ENCODE peak calls at places on chromosome 6, in eight cellular contexts. K is WTC11, M is SK-N-SH, S is K562, C is NB4, Y is HepG2, E is HCT116, V is endothelial cell of umbilical vein. Q is an unnamed sample.

GRCh38 chr6:155432293-155432692 is 23.3 kb downstream of the NOX3 start:
- DNase-seq in M (no peak), E (no peak), Y (no peak), K (no peak), V (no peak), S (no peak), C (no peak), Q (no peak)

GRCh38 chr6:153537422-153537821 is 406.3 kb upstream of the RGS17 start:
- DNase-seq in C (no peak), Y (no peak), K (no peak), S (no peak), M (no peak), E (no peak), V (no peak), Q (no peak)

GRCh38 chr6:66328181-66328580 is 621.2 kb upstream of the EYS start:
- DNase-seq in Y (no peak), V (no peak), C (no peak), S (no peak), K (no peak), M (no peak), E (no peak), Q (no peak)

GRCh38 chr6:125798734-125799510 is 8.2 kb downstream of the NCOA7 start:
- DNase-seq in M (no peak), V (no peak), C (peak; percentile 74), E (no peak), Y (no peak), K (no peak), S (no peak), Q (no peak)

GRCh38 chr6:147132889-147133288 is 71.3 kb upstream of the STXBP5 start:
- DNase-seq in K (no peak), C (no peak), S (no peak), M (no peak), Y (no peak), E (no peak), V (no peak), Q (no peak)

GRCh38 chr6:7136859-7137334 is 29.1 kb downstream of the RREB1 start:
- DNase-seq in V (no peak), Y (no peak), S (peak; percentile 41), C (peak; percentile 57), E (no peak), K (no peak), M (no peak), Q (no peak)

GRCh38 chr6:89970609-89971337 is 76.5 kb downstream of the GJA10 start:
- DNase-seq in E (peak; percentile 16), V (peak; percentile 58), Y (peak; percentile 37), S (peak; percentile 53), K (peak; percentile 24), C (peak; percentile 59), M (peak; percentile 67), Q (peak; percentile 33)

GRCh38 chr6:11621119-11621518 is 83.6 kb downstream of the TMEM170B start:
- DNase-seq in S (no peak), Y (no peak), E (no peak), K (no peak), C (no peak), V (no peak), M (no peak), Q (no peak)

GRCh38 chr6:107692351-107692750 is 131.8 kb downstream of the SCML4 start:
- DNase-seq in M (no peak), V (no peak), C (no peak), E (no peak), S (no peak), K (no peak), Y (no peak), Q (no peak)

GRCh38 chr6:66675906-66676305 is 968.9 kb upstream of the EYS start:
- DNase-seq in E (no peak), Y (no peak), V (no peak), S (no peak), M (no peak), K (no peak), C (no peak), Q (no peak)

GRCh38 chr6:139577124-139577800 is 202.8 kb upstream of the CITED2 start:
- DNase-seq in Y (no peak), S (no peak), K (no peak), V (no peak), M (no peak), E (no peak), C (no peak), Q (no peak)

GRCh38 chr6:15303162-15303919 is 57.5 kb downstream of the JARID2 start:
- DNase-seq in Y (no peak), C (no peak), S (peak; percentile 44), M (no peak), E (no peak), K (no peak), V (no peak), Q (no peak)

GRCh38 chr6:95325858-95326257 is 251.5 kb upstream of the MANEA start:
- DNase-seq in K (no peak), V (no peak), S (no peak), C (no peak), Y (no peak), M (no peak), E (no peak), Q (no peak)

GRCh38 chr6:153183925-153184324 is 52.8 kb upstream of the RGS17 start:
- DNase-seq in E (no peak), V (no peak), C (no peak), M (no peak), Y (no peak), K (no peak), S (no peak), Q (no peak)

GRCh38 chr6:77463308-77463880 is at the start of gene HTR1B:
- DNase-seq in V (peak; percentile 58), C (no peak), S (no peak), M (no peak), Y (no peak), E (no peak), K (peak; percentile 42), Q (peak; percentile 44)

GRCh38 chr6:107488875-107489635 is 862 bp upstream of the SOBP start:
- DNase-seq in K (peak; percentile 78), C (peak; percentile 63), V (peak; percentile 42), M (peak; percentile 82), Y (peak; percentile 44), E (no peak), S (peak; percentile 25), Q (peak; percentile 49)

GRCh38 chr6:136783495-136784270 is 8.6 kb downstream of the MAP3K5 start:
- DNase-seq in S (peak; percentile 38), K (no peak), E (no peak), V (no peak), Y (no peak), C (peak; percentile 97), M (no peak), Q (no peak)

GRCh38 chr6:4781426-4781825 is 5.2 kb downstream of the CDYL start:
- DNase-seq in K (no peak), Y (no peak), M (no peak), C (no peak), S (no peak), E (no peak), V (no peak), Q (no peak)

DNA sequence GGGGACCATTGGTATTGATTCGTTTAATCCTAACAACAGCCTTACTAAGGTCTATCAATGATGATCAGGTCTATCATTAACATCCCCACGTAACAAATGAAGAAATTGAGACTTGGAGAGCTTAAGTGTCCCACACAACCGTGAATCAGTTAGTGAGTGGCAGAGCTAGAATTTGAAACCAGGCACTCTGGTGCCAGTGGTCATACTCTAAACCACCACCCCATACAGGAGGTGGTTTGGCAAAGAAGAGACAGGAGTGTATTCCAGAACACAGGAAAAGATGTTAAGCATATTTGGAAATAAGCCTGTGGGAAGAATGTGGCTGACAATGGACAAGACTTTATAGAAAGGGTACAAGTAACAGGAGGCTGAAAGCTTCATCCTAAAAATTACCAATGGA is 35.7 kb upstream of the MARCKS start:
- DNase-seq in E (no peak), K (no peak), M (no peak), V (no peak), S (no peak), Y (no peak), C (no peak), Q (no peak)
- TF ChIP-seq MAX in E (no peak), K (no peak), M (no peak), V (no peak), S (no peak), Y (no peak), C (no peak), Q (no peak)

DNA sequence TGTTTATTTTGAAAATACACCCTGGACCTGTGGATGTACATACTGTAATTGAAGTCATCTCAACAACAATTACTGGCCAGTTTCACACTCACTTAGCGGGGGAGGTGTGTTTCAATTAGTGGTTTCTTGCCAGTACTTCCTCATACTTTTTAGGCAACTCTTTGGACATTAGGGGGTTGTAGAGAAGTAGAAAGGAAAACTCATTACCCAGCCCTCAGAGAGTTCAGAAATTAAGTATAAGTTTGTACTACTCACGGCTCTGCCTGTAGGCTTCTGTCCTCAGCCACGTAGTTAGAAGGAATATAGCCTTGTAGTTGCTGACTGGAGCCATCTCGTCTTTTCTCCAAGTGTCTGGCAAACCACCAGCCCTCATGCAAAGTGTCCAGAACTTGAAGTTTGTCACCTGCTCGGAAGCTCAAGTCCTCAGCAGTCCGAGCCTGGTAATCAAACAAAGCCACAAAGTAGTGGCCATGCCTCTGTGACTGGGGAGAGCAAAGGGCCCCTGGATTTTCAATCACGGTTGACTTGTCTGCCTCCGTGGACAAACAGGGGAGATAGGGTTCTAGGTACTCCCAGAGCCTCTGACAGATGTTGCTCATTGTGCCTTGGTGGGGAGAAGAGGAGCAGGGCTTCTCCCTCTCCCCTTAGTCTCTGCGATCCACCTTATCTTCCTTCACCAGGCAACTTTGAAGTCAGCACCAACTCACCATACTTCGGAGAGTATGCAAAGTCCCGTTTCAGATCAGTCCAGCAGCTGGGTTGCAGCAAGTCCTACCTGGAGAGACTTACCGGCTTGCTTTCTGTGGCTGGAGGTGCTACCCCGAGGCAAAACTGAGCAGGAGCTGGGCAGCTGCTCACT is 749 bp downstream of the FRK start:
- DNase-seq in Y (peak; percentile 42), K (no peak), E (no peak), C (peak; percentile 69), S (peak; percentile 30), M (no peak), V (no peak), Q (no peak)
- TF ChIP-seq MAX in Y (no peak), K (no peak), E (peak; percentile 33), C (no peak), S (no peak), M (no peak), V (no peak), Q (no peak)

DNA sequence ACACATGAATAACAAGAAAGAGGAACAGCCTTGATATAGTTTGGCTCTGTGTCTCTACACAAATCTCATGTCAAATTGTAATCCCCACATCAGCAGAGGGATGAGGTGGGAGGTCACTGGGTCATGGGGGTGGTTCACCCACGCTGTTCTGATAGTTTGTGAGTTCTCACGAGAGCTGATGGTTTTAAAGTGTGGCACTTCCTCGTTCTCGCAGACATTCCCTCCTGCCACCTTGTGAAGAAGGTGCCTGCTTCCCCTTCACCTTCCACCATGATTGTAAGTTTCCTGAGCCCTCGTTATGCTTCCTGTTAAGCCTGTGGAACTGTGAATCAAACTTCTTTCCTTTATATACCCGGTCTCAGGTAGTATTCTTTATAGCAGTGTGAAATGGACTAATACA is 13.1 kb downstream of the SRPK1 start:
- DNase-seq in M (no peak), S (no peak), C (peak; percentile 48), V (no peak), K (no peak), E (no peak), Y (no peak), Q (no peak)
- TF ChIP-seq MAX in M (no peak), S (no peak), C (no peak), V (no peak), K (no peak), E (no peak), Y (no peak), Q (no peak)

DNA sequence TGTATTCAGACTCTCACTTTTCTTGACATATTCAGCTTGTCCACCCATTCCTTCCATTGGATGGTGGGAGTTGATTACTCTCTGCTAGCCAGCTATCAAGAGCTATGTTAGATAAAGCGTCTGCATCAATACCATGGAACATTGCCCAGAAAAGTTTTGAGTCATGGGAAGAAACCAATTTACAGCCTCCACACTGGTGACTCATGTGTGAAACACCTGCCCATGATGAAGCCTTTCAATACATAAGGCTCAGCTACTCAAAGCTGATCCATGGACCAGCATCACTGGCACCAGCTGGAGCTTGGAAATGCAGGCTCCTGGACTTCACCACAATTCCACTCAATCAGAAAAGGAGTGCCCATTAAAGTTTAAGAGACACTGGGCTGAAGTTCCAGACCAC is 16.1 kb downstream of the PLA2G7 start:
- DNase-seq in M (no peak), C (no peak), V (no peak), E (peak; percentile 79), K (no peak), Y (no peak), S (no peak), Q (no peak)
- TF ChIP-seq MAX in M (no peak), C (no peak), V (no peak), E (peak; percentile 65), K (no peak), Y (no peak), S (no peak), Q (no peak)

Q was measured in A549.